ENCODE peak calls at places on chromosomes 11 and 22, in seven cellular contexts. F is aorta; O is pulmonary artery endothelial cell; M is Peyer's patch; C is ureter; R is stimulated activated naive B cell treated with anti-CD40 and anti-IgM and Interleukin-4, amounts not matched to agents 10 μg/mL and 1 μg/mL and 100 μg/mL, for 72 hours; X is NCI-H1105. P is an unnamed sample.

GRCh38 chr11:66112640-66113098 is 42.6 kb downstream of the PACS1 start:
- DNase-seq in X (no peak), C (no peak), R (no peak), O (peak), F (peak), M (no peak), P (no peak)

GRCh38 chr11:29227816-29228215 is 789.0 kb downstream of the KCNA4 start:
- DNase-seq in O (no peak), R (no peak), C (no peak), M (no peak), F (no peak), X (no peak), P (no peak)

GRCh38 chr11:133515075-133515474 is 17.2 kb downstream of the OPCML start:
- DNase-seq in C (no peak), X (no peak), M (no peak), R (no peak), F (no peak), O (no peak), P (no peak)

GRCh38 chr11:73141309-73142127 is 600 bp downstream of the FCHSD2 start:
- DNase-seq in C (peak), F (peak), O (no peak), R (peak), M (peak), X (peak), P (no peak)

GRCh38 chr22:49255154-49255553 is 572.5 kb downstream of the BRD1 start:
- DNase-seq in O (no peak), M (peak), X (no peak), C (peak), F (no peak), R (no peak), P (no peak)

GRCh38 chr11:133930767-133931448 is 25.9 kb downstream of the IGSF9B start:
- DNase-seq in X (no peak), O (no peak), C (no peak), M (no peak), F (no peak), R (no peak), P (no peak)

GRCh38 chr11:122172352-122173073 is 56.5 kb upstream of the BLID start:
- DNase-seq in C (no peak), X (no peak), F (no peak), M (no peak), O (no peak), R (no peak), P (no peak)

GRCh38 chr22:20229916-20230775 is 38.0 kb downstream of the RTN4R start:
- DNase-seq in C (no peak), F (peak), R (no peak), M (no peak), X (peak), O (no peak), P (no peak)

GRCh38 chr11:120254788-120255518 is 15.0 kb downstream of the POU2F3 start:
- DNase-seq in X (no peak), R (no peak), C (no peak), M (no peak), F (no peak), O (no peak), P (no peak)

GRCh38 chr11:65003282-65003681 is 6.5 kb upstream of the BATF2 start:
- DNase-seq in X (no peak), F (no peak), R (no peak), M (no peak), O (no peak), C (no peak), P (no peak)